ENCODE peak calls at places on chromosomes 5 and 9, in four cellular contexts. P, F, Z and W are unnamed samples.

GRCh38 chr5:180439911-180440769 is 54.0 kb upstream of the CNOT6 start:
- DNase-seq in P (peak; percentile 23), F (no peak), Z (no peak), W (peak; percentile 5)

GRCh38 chr9:123655681-123656423 is 274.1 kb downstream of the DENND1A start:
- DNase-seq in P (no peak), F (no peak), Z (no peak), W (no peak)

GRCh38 chr9:110337727-110338522 is at the start of gene TXNDC8:
- DNase-seq in P (no peak), F (no peak), Z (no peak), W (no peak)

GRCh38 chr5:74501674-74502478 is 138.7 kb downstream of the ENC1 start:
- DNase-seq in P (no peak), F (no peak), Z (no peak), W (no peak)

GRCh38 chr9:126860757-126861466 is 473 bp downstream of the ZBTB34 start:
- DNase-seq in P (no peak), F (no peak), Z (no peak), W (no peak)

GRCh38 chr5:65927497-65928340 is 1.3 kb downstream of the ERBIN start:
- DNase-seq in P (no peak), F (peak; percentile 52), Z (no peak), W (no peak)

GRCh38 chr5:1747803-1748085 is 51.9 kb downstream of the MRPL36 start:
- DNase-seq in P (no peak), F (no peak), Z (no peak), W (no peak)

GRCh38 chr9:16100596-16101091 is 547.8 kb downstream of the CCDC171 start:
- DNase-seq in P (no peak), F (no peak), Z (no peak), W (no peak)

GRCh38 chr5:134073404-134073803 is 41.1 kb upstream of the TCF7 start:
- DNase-seq in P (no peak), F (no peak), Z (no peak), W (no peak)

GRCh38 chr5:120613729-120614128 is 149.6 kb downstream of the PRR16 start:
- DNase-seq in P (no peak), F (no peak), Z (no peak), W (no peak)

GRCh38 chr9:77764894-77765780 is 117.0 kb upstream of the GNA14 start:
- DNase-seq in P (no peak), F (peak; percentile 50), Z (no peak), W (peak; percentile 49)

GRCh38 chr9:116155700-116156045 is 2.1 kb downstream of the PAPPA start:
- DNase-seq in P (no peak), F (no peak), Z (no peak), W (no peak)

GRCh38 chr9:36765468-36766341 is 193.0 kb downstream of the MELK start:
- DNase-seq in P (peak; percentile 38), F (peak; percentile 82), Z (peak; percentile 91), W (peak; percentile 91)

GRCh38 chr5:78907255-78907886 is 77.7 kb downstream of the ARSB start:
- DNase-seq in P (no peak), F (no peak), Z (peak; percentile 34), W (no peak)

GRCh38 chr5:135075621-135076585 is 41.9 kb upstream of the PITX1 start:
- DNase-seq in P (no peak), F (no peak), Z (no peak), W (no peak)

GRCh38 chr9:34126207-34127034 is at the start of gene DCAF12:
- DNase-seq in P (peak; percentile 64), F (peak; percentile 85), Z (peak; percentile 75), W (peak; percentile 88)

GRCh38 chr9:35001285-35001677 is 11.7 kb downstream of the DNAJB5 start:
- DNase-seq in P (no peak), F (no peak), Z (no peak), W (no peak)

GRCh38 chr5:73135429-73136276 is 15.3 kb downstream of the TMEM171 start:
- DNase-seq in P (no peak), F (peak; percentile 18), Z (no peak), W (peak; percentile 43)

GRCh38 chr9:78919701-78920100 is 622.8 kb downstream of the PSAT1 start:
- DNase-seq in P (no peak), F (no peak), Z (no peak), W (no peak)

GRCh38 chr9:5671711-5672353 is 42.9 kb downstream of the RIC1 start:
- DNase-seq in P (no peak), F (no peak), Z (peak; percentile 17), W (no peak)

GRCh38 chr5:140265845-140266244 is 37.1 kb downstream of the PFDN1 start:
- DNase-seq in P (no peak), F (no peak), Z (no peak), W (no peak)

GRCh38 chr5:140270008-140270407 is 32.9 kb downstream of the PFDN1 start:
- DNase-seq in P (no peak), F (no peak), Z (no peak), W (no peak)

GRCh38 chr5:140267201-140267540 is 35.7 kb downstream of the PFDN1 start:
- DNase-seq in P (no peak), F (no peak), Z (no peak), W (no peak)

GRCh38 chr5:140266471-140267200 is 36.3 kb downstream of the PFDN1 start:
- DNase-seq in P (no peak), F (no peak), Z (no peak), W (no peak)

GRCh38 chr5:140267559-140268018 is 35.3 kb downstream of the PFDN1 start:
- DNase-seq in P (no peak), F (no peak), Z (no peak), W (no peak)
- TF ChIP-seq SUZ12 in P (no peak), F (no peak), Z (no peak), W (no peak)

GRCh38 chr5:91114658-91115057 is 268.5 kb downstream of the ARRDC3 start:
- DNase-seq in P (no peak), F (no peak), Z (no peak), W (no peak)

GRCh38 chr5:91110709-91111108 is 272.4 kb downstream of the ARRDC3 start:
- DNase-seq in P (no peak), F (no peak), Z (no peak), W (no peak)

GRCh38 chr5:91109634-91110033 is 273.5 kb downstream of the ARRDC3 start:
- DNase-seq in P (no peak), F (no peak), Z (no peak), W (no peak)

GRCh38 chr5:91111473-91112238 is 271.5 kb downstream of the ARRDC3 start:
- DNase-seq in P (no peak), F (no peak), Z (no peak), W (no peak)
- H3K9ac ChIP-seq in P (no peak overlapping the region), F (no peak overlapping the region), Z (no peak overlapping the region), W (no peak overlapping the region)

DNA sequence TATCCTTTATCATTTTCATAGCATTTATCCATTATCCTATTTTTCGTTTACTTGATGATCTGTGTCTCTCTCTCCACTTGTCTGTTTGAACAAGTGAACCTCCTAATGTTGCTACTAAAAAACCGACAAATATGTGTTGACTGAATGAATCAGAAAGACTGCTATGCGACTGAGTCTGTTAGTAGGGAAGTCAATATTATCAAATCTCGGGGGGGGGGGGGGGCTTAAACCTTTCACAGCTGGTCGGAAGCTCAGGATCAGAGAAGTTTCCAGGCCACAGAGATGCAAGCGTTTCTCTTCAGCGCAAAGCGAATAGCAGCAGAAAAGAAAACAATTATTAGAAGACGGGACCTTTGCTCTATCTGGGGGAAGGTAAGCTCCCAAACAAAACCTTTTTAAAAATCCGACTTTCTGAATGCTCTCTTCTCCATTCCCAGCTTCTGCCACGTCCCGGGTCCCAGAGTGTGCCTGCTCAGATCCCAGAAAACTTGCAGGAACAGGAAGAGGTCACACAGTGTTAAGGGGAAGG is 412 bp downstream of the RIOK2 start:
- DNase-seq in P (no peak), F (peak; percentile 44), Z (no peak), W (no peak)
- TF ChIP-seq SUZ12 in P (no peak), F (no peak), Z (no peak), W (no peak)

DNA sequence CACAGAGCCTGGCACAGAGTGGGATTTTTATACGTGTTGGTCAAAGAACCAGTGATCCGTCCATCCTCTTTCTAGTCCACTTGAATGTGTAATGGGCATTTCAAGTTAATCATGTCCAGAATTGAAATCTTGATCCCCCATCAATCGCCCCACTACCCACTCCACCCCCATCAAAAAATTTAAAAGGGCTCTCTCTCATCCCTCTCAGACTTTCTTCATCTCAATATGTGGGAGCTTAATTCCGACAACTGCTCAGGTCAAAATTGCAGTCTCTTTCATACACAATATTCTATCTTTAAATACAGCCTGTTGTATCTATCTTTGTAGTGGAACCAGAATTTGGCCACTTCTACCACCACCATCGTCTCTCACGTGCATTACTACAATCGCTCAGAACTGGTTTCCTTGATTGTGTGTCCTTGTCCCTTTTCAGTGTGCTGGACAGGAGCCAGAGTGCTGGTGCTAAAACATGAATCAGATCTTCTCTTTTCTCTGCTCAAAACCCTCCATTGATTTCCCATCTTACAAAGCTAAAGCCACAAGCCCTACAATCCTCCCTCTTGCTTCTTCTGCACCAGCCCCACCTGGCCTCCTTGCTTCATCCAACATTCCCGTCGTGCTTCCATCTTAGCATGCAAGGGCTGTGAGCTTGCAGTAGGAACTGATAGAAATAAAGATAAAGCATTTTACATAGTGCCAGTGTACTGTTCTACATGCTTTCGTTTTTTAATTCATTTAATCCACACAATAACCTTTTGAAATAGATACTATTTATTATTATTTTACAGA is 830 bp upstream of the KIF3A start:
- DNase-seq in P (no peak), F (no peak), Z (no peak), W (no peak)
- H3K9ac ChIP-seq in P (no peak overlapping the region), F (peak overlapping the region; percentile 61), Z (no peak overlapping the region), W (peak overlapping the region; percentile 21)

GRCh38 chr9:111886983-111887718 is 9.5 kb upstream of the UGCG start:
- DNase-seq in P (no peak), F (no peak), Z (no peak), W (no peak)

GRCh38 chr9:111895996-111896941 is at the start of gene UGCG:
- DNase-seq in P (peak; percentile 60), F (peak; percentile 74), Z (no peak), W (peak; percentile 84)

GRCh38 chr9:111890254-111890791 is 6.3 kb upstream of the UGCG start:
- DNase-seq in P (no peak), F (peak; percentile 19), Z (no peak), W (no peak)

GRCh38 chr9:111896942-111897830 is 572 bp downstream of the UGCG start:
- DNase-seq in P (no peak), F (peak; percentile 11), Z (no peak), W (no peak)

DNA sequence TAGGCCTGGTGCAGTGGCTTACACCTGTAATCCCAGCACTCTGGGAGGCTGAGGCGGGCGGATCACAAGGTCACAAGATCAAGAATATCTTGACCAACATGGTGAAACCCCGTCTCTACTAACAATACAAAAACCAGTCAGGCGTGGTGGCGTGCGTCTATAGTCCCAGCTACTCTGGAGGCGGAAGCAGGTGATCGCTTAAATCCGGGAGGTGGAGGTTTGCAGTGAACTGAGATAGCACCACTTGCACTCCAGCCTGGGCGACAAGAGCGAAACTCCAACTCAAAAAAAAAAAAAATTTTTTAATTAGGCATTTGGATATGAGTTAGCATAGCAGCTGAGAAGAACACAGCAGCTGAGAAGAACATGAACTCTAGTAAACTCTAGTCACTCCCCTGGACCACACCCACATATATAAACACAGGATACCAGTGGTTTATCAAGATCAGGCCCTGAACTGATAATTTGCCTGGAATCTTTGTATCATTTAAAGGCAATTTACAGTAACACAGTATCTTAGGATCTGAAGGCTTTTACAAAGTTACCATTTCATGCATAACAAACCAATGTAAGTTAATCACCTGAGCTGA is 4.6 kb upstream of the UGCG start:
- DNase-seq in P (no peak), F (peak; percentile 16), Z (no peak), W (no peak)
- TF ChIP-seq SUZ12 in P (no peak), F (no peak), Z (no peak), W (no peak)